ENCODE peak calls at places on chromosomes 4 and X, in six cellular contexts. Y, R, D, B, Z and Q are unnamed samples.

GRCh38 chr4:4542824-4543485 is 1.1 kb upstream of the STX18 start:
- DNase-seq in B (no peak), R (no peak), D (no peak), Y (no peak), Z (no peak), Q (no peak)

GRCh38 chr4:3862640-3863420 is 96.6 kb downstream of the ADRA2C start:
- DNase-seq in D (no peak), Y (no peak), Z (no peak), R (no peak), B (peak; percentile 51), Q (no peak)

GRCh38 chr4:48939785-48940184 is 33.2 kb upstream of the OCIAD2 start:
- DNase-seq in D (no peak), Y (no peak), Z (no peak), R (peak; percentile 45), B (no peak), Q (peak; percentile 75)

GRCh38 chr4:148778980-148779675 is 336.9 kb upstream of the NR3C2 start:
- DNase-seq in Z (no peak), Y (no peak), R (no peak), D (no peak), B (no peak), Q (no peak)

GRCh38 chr4:128517096-128517738 is 229.6 kb upstream of the PGRMC2 start:
- DNase-seq in R (no peak), Z (no peak), Y (no peak), D (no peak), B (no peak), Q (no peak)

GRCh38 chr4:130393246-130394041 is 1297.5 kb downstream of the C4orf33 start:
- DNase-seq in D (no peak), Z (no peak), Y (no peak), R (no peak), B (no peak), Q (peak; percentile 23)

GRCh38 chr4:101221294-101221693 is 126.0 kb downstream of the PPP3CA start:
- DNase-seq in R (no peak), B (no peak), Y (no peak), Z (no peak), D (no peak), Q (no peak)

GRCh38 chr4:107742196-107742595 is 22.2 kb upstream of the PAPSS1 start:
- DNase-seq in B (no peak), R (no peak), Z (no peak), D (no peak), Y (no peak), Q (no peak)

GRCh38 chrX:150696836-150697235 is 3.6 kb downstream of the MTMR1 start:
- DNase-seq in D (no peak), B (no peak), Z (no peak), R (no peak), Y (no peak), Q (no peak)

GRCh38 chr4:102535398-102536082 is 34.4 kb downstream of the NFKB1 start:
- DNase-seq in B (peak; percentile 22), D (no peak), R (no peak), Y (peak; percentile 22), Z (no peak), Q (peak; percentile 59)

GRCh38 chrX:43559643-43560042 is 96.5 kb upstream of the MAOA start:
- DNase-seq in Z (peak; percentile 28), R (peak; percentile 41), Y (peak; percentile 16), B (no peak), D (peak; percentile 8), Q (peak; percentile 71)

GRCh38 chr4:70714488-70714887 is 7.3 kb upstream of the RUFY3 start:
- DNase-seq in R (no peak), Z (no peak), Y (no peak), B (no peak), D (no peak), Q (no peak)

GRCh38 chrX:129689881-129690280 is 35.1 kb upstream of the APLN start:
- DNase-seq in D (no peak), B (no peak), R (no peak), Z (no peak), Y (no peak), Q (no peak)

GRCh38 chr4:53686521-53686920 is 95.2 kb upstream of the LNX1 start:
- DNase-seq in D (no peak), R (no peak), Y (no peak), B (no peak), Z (no peak), Q (peak; percentile 24)

GRCh38 chrX:115191490-115192243 is 2.5 kb downstream of the RBMXL3 start:
- DNase-seq in B (no peak), Z (no peak), R (no peak), Y (no peak), D (no peak), Q (no peak)

GRCh38 chr4:153113838-153114105 is 90.5 kb upstream of the TRIM2 start:
- DNase-seq in Z (no peak), B (no peak), R (no peak), Y (no peak), D (no peak), Q (no peak)

GRCh38 chrX:31603411-31604120 is 531.7 kb upstream of the FTHL17 start:
- DNase-seq in Z (no peak), D (no peak), B (no peak), Y (no peak), R (no peak), Q (peak; percentile 29)

GRCh38 chr4:153618831-153619230 is 65.2 kb upstream of the TLR2 start:
- DNase-seq in Z (no peak), B (no peak), R (no peak), D (no peak), Y (no peak), Q (peak; percentile 9)

GRCh38 chrX:131725001-131725654 is 181.3 kb downstream of the OR13H1 start:
- DNase-seq in Y (no peak), Z (no peak), D (no peak), R (no peak), B (no peak), Q (no peak)